ENCODE peak calls at places on chromosomes 13 and 19, in ten cellular contexts. F, V, M, R, X, N, L, W, C and I are unnamed samples.

GRCh38 chr19:4068058-4068966 is 1.6 kb upstream of the ZBTB7A start:
- DNase-seq in X (no peak), L (peak; percentile 54), R (no peak), W (no peak), V (no peak), F (no peak), C (no peak), N (no peak), M (peak; percentile 76), I (peak; percentile 83)

GRCh38 chr19:38049105-38049649 is 142.2 kb downstream of the SIPA1L3 start:
- DNase-seq in M (peak; percentile 53), N (no peak), V (no peak), F (no peak), X (no peak), W (no peak), L (no peak), C (no peak), R (no peak), I (no peak)

GRCh38 chr13:47480121-47480520 is 521.0 kb downstream of the SUCLA2 start:
- DNase-seq in F (no peak), M (no peak), N (no peak), C (no peak), R (no peak), L (no peak), V (no peak), X (no peak), W (peak; percentile 95), I (no peak)

GRCh38 chr19:55640043-55640576 is 692 bp upstream of the ZNF580 start:
- DNase-seq in R (peak; percentile 85), F (no peak), C (no peak), L (peak; percentile 88), V (peak; percentile 64), X (peak; percentile 65), W (peak; percentile 76), N (peak; percentile 49), M (peak; percentile 73), I (peak; percentile 86)

GRCh38 chr13:49649244-49649962 is 21.1 kb downstream of the ARL11 start:
- DNase-seq in C (no peak), X (no peak), L (no peak), V (no peak), M (no peak), W (peak; percentile 41), R (peak; percentile 28), N (peak; percentile 41), F (no peak), I (no peak)

GRCh38 chr19:17775245-17775927 is 19.6 kb upstream of the B3GNT3 start:
- DNase-seq in M (peak; percentile 49), X (no peak), N (peak; percentile 53), L (no peak), C (no peak), W (no peak), R (no peak), F (peak; percentile 57), V (no peak), I (peak; percentile 71)

GRCh38 chr19:5137571-5138124 is 168.7 kb downstream of the KDM4B start:
- DNase-seq in N (no peak), M (no peak), C (no peak), L (no peak), F (no peak), V (no peak), R (no peak), W (no peak), X (no peak), I (no peak)

GRCh38 chr19:38917921-38918491 is 6.0 kb upstream of the CCER2 start:
- DNase-seq in R (no peak), M (no peak), W (no peak), V (no peak), X (no peak), N (peak; percentile 75), C (no peak), L (peak; percentile 12), F (no peak), I (no peak)

GRCh38 chr13:112154301-112155060 is 87.5 kb downstream of the SOX1 start:
- DNase-seq in X (no peak), F (no peak), V (no peak), C (no peak), L (no peak), N (no peak), W (no peak), M (no peak), R (no peak), I (no peak)

GRCh38 chr13:78787189-78787588 is 128.2 kb upstream of the OBI1 start:
- DNase-seq in W (no peak), X (peak; percentile 14), M (no peak), N (no peak), V (no peak), L (no peak), F (no peak), R (peak; percentile 69), C (no peak), I (no peak)

GRCh38 chr19:2050991-2051770 is at the start of gene MKNK2:
- DNase-seq in R (peak; percentile 92), W (peak; percentile 67), N (peak; percentile 79), X (peak; percentile 92), M (peak; percentile 94), C (peak; percentile 96), F (peak; percentile 46), V (peak; percentile 93), L (peak; percentile 94), I (peak; percentile 95)

GRCh38 chr19:2055871-2056809 is 5.1 kb upstream of the MKNK2 start:
- DNase-seq in C (no peak), W (peak; percentile 74), L (no peak), R (peak; percentile 71), V (peak; percentile 49), M (peak; percentile 74), F (no peak), N (peak; percentile 80), X (peak; percentile 71), I (peak; percentile 68)

GRCh38 chr19:2051771-2052704 is 994 bp upstream of the MKNK2 start:
- DNase-seq in C (no peak), W (no peak), L (peak; percentile 56), R (no peak), N (no peak), M (peak; percentile 73), V (peak; percentile 66), X (peak; percentile 72), F (no peak), I (peak; percentile 80)

GRCh38 chr19:2054763-2055162 is 3.7 kb upstream of the MKNK2 start:
- DNase-seq in N (no peak), W (no peak), M (peak; percentile 81), L (no peak), F (no peak), X (no peak), R (no peak), C (no peak), V (no peak), I (peak; percentile 87)

GRCh38 chr19:2053601-2054389 is 2.8 kb upstream of the MKNK2 start:
- DNase-seq in F (no peak), M (peak; percentile 63), C (no peak), R (no peak), L (peak; percentile 77), N (no peak), W (no peak), X (peak; percentile 86), V (peak; percentile 92), I (peak; percentile 64)
- H3K4me1 ChIP-seq in F (peaks cover 27% of the 10 kb centered on the region), M (peaks cover 55% of the 10 kb centered on the region), C (peaks cover 53% of the 10 kb centered on the region), R (peaks cover 24% of the 10 kb centered on the region), L (peaks cover 71% of the 10 kb centered on the region), N (peaks cover 59% of the 10 kb centered on the region), W (peaks cover 19% of the 10 kb centered on the region), X (peaks cover 87% of the 10 kb centered on the region), V (peaks cover 74% of the 10 kb centered on the region), I (peaks cover 64% of the 10 kb centered on the region)

DNA sequence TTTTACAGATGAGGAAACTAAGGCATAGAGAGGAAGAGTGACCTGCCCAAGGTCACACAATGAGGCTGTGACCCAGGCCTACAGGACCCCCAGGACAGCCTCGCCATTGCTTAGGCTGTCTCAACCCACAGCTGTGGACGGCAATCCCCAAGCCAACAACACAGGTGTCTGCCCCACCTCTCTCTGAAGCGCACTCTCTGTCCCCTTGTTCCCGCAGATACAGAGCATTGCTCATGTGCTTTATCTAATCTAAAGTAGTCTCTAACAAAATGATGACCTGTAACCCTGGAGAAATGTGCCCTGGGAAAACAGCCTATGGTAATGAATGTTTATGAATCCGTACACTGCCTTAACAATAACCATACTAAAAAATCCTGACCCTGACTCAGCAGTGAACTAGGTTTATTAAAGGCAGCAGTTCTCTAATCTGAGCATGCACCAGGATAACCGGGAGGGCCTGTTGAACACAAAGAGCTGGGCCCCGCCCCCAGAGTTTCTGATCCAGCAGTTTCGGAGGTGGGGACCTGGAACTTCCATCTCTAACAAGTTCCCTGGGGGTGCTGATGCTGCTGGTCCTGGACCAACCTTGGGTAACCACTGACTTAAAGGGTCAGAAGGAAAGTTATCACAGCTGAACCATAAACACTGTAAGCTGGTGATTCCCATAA is 50.7 kb upstream of the SLC15A1 start:
- DNase-seq in L (no peak), C (no peak), M (no peak), W (no peak), F (no peak), X (no peak), V (no peak), R (no peak), N (no peak), I (no peak)
- H3K4me1 ChIP-seq in L (no peaks in the 10 kb centered on the region), C (no peaks in the 10 kb centered on the region), M (no peaks in the 10 kb centered on the region), W (peaks cover 10% of the 10 kb centered on the region), F (no peaks in the 10 kb centered on the region), X (peaks cover 21% of the 10 kb centered on the region), V (peaks cover 13% of the 10 kb centered on the region), R (peaks cover 3% of the 10 kb centered on the region), N (no peaks in the 10 kb centered on the region), I (no peaks in the 10 kb centered on the region)

DNA sequence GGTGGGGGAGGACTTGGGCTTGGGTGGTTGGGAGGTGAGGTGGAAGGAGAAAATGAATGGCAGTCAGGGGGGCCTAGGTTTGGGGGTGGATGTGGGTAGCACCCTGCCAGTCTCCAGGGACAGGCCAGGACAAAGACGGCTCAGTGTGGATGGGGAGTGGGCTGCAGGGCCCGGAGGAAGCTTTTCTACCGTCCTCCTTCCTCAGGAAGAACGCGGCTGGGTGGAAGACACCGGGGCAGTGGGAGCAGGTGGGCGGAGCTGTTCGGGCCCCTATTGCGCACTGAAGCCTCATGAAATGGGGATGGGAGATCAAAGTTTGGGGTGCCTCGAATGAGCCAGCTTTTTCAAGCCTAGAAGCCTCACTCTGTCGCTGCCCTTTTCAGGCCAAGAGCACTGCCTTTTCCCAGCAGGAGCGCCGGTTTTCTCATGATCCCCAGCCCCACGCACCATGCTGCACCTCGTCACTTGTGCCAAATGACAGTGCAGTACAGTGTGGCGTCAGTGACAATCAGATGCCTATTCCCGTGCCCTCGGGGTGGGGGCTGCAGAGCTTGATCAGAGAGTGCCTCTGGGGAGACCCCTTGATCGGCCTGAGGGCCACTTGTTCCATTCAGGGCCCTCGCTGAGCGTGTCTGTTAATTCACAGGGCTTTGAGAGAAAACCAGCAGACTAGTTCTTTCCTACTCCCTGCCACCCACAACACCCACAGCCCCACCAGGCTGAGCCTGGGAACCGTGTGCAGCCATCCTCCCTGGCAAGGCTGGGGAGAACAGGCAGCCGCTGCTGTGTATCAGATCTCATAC is 1.5 kb downstream of the CALM3 start:
- DNase-seq in V (no peak), L (no peak), X (no peak), R (no peak), N (no peak), M (no peak), C (no peak), W (no peak), F (no peak), I (peak; percentile 59)
- H3K4me1 ChIP-seq in V (peaks cover 39% of the 10 kb centered on the region), L (peaks cover 29% of the 10 kb centered on the region), X (peaks cover 67% of the 10 kb centered on the region), R (peaks cover 10% of the 10 kb centered on the region), N (peaks cover 23% of the 10 kb centered on the region), M (peaks cover 32% of the 10 kb centered on the region), C (peaks cover 46% of the 10 kb centered on the region), W (peaks cover 14% of the 10 kb centered on the region), F (peaks cover 12% of the 10 kb centered on the region), I (peaks cover 18% of the 10 kb centered on the region)

DNA sequence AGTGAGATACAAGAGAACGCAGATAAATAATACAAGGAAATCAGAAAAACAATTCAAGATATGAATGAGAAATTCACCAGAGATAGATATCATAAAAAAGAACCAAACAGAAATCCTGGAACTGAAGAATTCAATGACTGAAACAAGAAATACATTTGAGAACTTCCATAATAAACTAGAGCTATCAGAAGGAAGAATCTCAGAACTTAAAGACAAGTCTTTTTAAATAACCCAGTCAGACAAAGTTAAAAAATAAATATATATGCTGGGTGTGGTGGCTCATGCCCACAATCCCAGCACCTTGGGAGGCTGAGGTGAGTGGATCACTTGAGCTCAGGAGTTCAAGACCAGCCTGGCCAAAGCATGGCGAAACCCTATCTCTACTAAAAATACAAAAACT is 28.7 kb upstream of the N4BP2L1 start:
- DNase-seq in M (no peak), F (no peak), X (no peak), C (no peak), R (no peak), W (no peak), L (no peak), V (no peak), N (no peak), I (no peak)
- H3K4me1 ChIP-seq in M (no peaks in the 10 kb centered on the region), F (no peaks in the 10 kb centered on the region), X (peaks cover 17% of the 10 kb centered on the region), C (peaks cover 3% of the 10 kb centered on the region), R (no peaks in the 10 kb centered on the region), W (no peaks in the 10 kb centered on the region), L (no peaks in the 10 kb centered on the region), V (no peaks in the 10 kb centered on the region), N (no peaks in the 10 kb centered on the region), I (no peaks in the 10 kb centered on the region)